ENCODE peak calls at places on chromosomes 3 and 15, in eight cellular contexts. P, A, U, V, I, K, R and T are unnamed samples.

GRCh38 chr15:22267761-22268160 is 187.4 kb downstream of the OR4M2 start:
- DNase-seq in P (no peak), A (no peak), U (no peak), V (no peak), I (no peak), K (no peak), R (no peak), T (no peak)

GRCh38 chr15:63023351-63023945 is 19.1 kb upstream of the TPM1 start:
- DNase-seq in P (no peak), A (no peak), U (no peak), V (no peak), I (peak; percentile 88), K (no peak), R (peak; percentile 91), T (no peak)

GRCh38 chr15:57388199-57388863 is 12.0 kb downstream of the CGNL1 start:
- DNase-seq in P (no peak), A (no peak), U (no peak), V (no peak), I (peak; percentile 49), K (no peak), R (no peak), T (no peak)

GRCh38 chr3:108403198-108403597 is 106.8 kb downstream of the HHLA2 start:
- DNase-seq in P (no peak), A (no peak), U (no peak), V (no peak), I (no peak), K (no peak), R (no peak), T (no peak)

GRCh38 chr15:75578206-75578947 is 738 bp downstream of the PTPN9 start:
- DNase-seq in P (peak; percentile 72), A (peak; percentile 35), U (peak; percentile 65), V (peak; percentile 68), I (no peak), K (peak; percentile 30), R (no peak), T (peak; percentile 27)

GRCh38 chr3:53890726-53891499 is 746 bp downstream of the SELENOK start:
- DNase-seq in P (peak; percentile 55), A (no peak), U (peak; percentile 82), V (no peak), I (peak; percentile 60), K (no peak), R (peak; percentile 42), T (no peak)

GRCh38 chr3:139120336-139120971 is 75.8 kb upstream of the PRR23C start:
- DNase-seq in P (no peak), A (no peak), U (peak; percentile 45), V (no peak), I (peak; percentile 63), K (no peak), R (peak; percentile 87), T (no peak)

GRCh38 chr3:135694142-135694541 is 271.4 kb upstream of the PPP2R3A start:
- DNase-seq in P (no peak), A (no peak), U (no peak), V (no peak), I (no peak), K (no peak), R (no peak), T (no peak)

GRCh38 chr15:31887246-31887645 is 143.1 kb upstream of the CHRNA7 start:
- DNase-seq in P (no peak), A (no peak), U (no peak), V (no peak), I (no peak), K (no peak), R (no peak), T (no peak)

GRCh38 chr3:182252802-182253201 is 540.5 kb upstream of the ATP11B start:
- DNase-seq in P (no peak), A (no peak), U (no peak), V (no peak), I (no peak), K (no peak), R (no peak), T (no peak)

GRCh38 chr3:154121236-154122095 is at the start of gene ARHGEF26:
- DNase-seq in P (peak; percentile 72), A (peak; percentile 83), U (peak; percentile 94), V (peak; percentile 91), I (peak; percentile 53), K (peak; percentile 91), R (peak; percentile 56), T (peak; percentile 86)

GRCh38 chr3:38834110-38834509 is 18.1 kb upstream of the SCN10A start:
- DNase-seq in P (no peak), A (peak; percentile 77), U (peak; percentile 73), V (peak; percentile 83), I (peak; percentile 74), K (peak; percentile 29), R (peak; percentile 81), T (peak; percentile 60)

GRCh38 chr3:173380681-173381080 is 16.9 kb upstream of the NLGN1 start:
- DNase-seq in P (no peak), A (no peak), U (no peak), V (no peak), I (no peak), K (no peak), R (no peak), T (no peak)

GRCh38 chr3:14329116-14329830 is 73.1 kb upstream of the SLC6A6 start:
- DNase-seq in P (peak; percentile 32), A (peak; percentile 27), U (peak; percentile 60), V (no peak), I (peak; percentile 68), K (no peak), R (peak; percentile 56), T (no peak)

GRCh38 chr3:141373768-141374526 is 5.6 kb downstream of the ZBTB38 start:
- DNase-seq in P (no peak), A (no peak), U (no peak), V (no peak), I (peak; percentile 10), K (no peak), R (peak; percentile 52), T (no peak)
- H3K4me1 ChIP-seq in P (peaks cover 17% of the 10 kb centered on the region), A (no peaks in the 10 kb centered on the region), U (peaks cover 7% of the 10 kb centered on the region), V (no peaks in the 10 kb centered on the region), I (peaks cover 31% of the 10 kb centered on the region), K (peaks cover 2% of the 10 kb centered on the region), R (peaks cover 7% of the 10 kb centered on the region), T (peaks cover 44% of the 10 kb centered on the region)

GRCh38 chr15:40543631-40544294 is 21.1 kb downstream of the CCDC32 start:
- DNase-seq in P (peak; percentile 71), A (no peak), U (no peak), V (no peak), I (no peak), K (no peak), R (no peak), T (no peak)

GRCh38 chr15:40543082-40543481 is 21.8 kb downstream of the CCDC32 start:
- DNase-seq in P (no peak), A (no peak), U (no peak), V (no peak), I (no peak), K (no peak), R (no peak), T (no peak)

GRCh38 chr15:40550381-40551037 is 14.3 kb downstream of the CCDC32 start:
- DNase-seq in P (peak; percentile 64), A (no peak), U (no peak), V (no peak), I (no peak), K (no peak), R (no peak), T (no peak)

GRCh38 chr15:40549894-40550293 is 14.9 kb downstream of the CCDC32 start:
- DNase-seq in P (no peak), A (no peak), U (no peak), V (peak; percentile 83), I (no peak), K (no peak), R (no peak), T (peak; percentile 86)

DNA sequence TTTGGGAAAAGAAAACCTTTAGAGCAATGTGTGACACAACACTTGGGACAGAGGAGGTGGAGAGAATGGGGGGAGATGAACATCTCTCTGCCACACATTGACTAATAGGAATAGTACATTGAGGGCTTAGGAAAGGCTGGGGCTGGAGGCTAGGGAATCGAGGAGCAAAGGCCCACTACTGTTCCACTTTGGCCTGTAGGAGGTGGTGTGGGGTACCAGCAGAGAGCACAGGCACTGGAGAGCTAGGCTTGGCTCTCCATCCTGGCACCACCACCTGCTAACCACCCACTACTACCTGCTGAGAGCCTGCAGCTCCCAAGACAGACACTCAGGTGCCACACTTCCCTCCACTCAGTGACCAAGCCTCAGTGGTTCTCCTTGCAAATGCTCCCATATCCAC is 19.4 kb downstream of the CCDC32 start:
- DNase-seq in P (no peak), A (no peak), U (no peak), V (no peak), I (no peak), K (no peak), R (no peak), T (no peak)
- TF ChIP-seq CTCF in P (peak; percentile 39), A (peak; percentile 17), U (no peak), V (no peak), I (no peak), K (no peak), R (no peak), T (no peak)

GRCh38 chr3:134311693-134312071 is 61.0 kb upstream of the RYK start:
- DNase-seq in P (no peak), A (no peak), U (no peak), V (no peak), I (no peak), K (no peak), R (no peak), T (no peak)
- H3K27ac ChIP-seq in P (no peak overlapping the region), A (no peak overlapping the region), U (no peak overlapping the region), V (peak overlapping the region; percentile 31), I (peak overlapping the region; percentile 73), K (no peak overlapping the region), R (peak overlapping the region; percentile 64), T (peak overlapping the region; percentile 97)

GRCh38 chr3:49654955-49655556 is 19.1 kb upstream of the APEH start:
- DNase-seq in P (no peak), A (no peak), U (no peak), V (no peak), I (no peak), K (no peak), R (no peak), T (no peak)

GRCh38 chr3:49654176-49654825 is 19.9 kb upstream of the APEH start:
- DNase-seq in P (no peak), A (no peak), U (no peak), V (no peak), I (no peak), K (no peak), R (no peak), T (no peak)

GRCh38 chr3:49657208-49657915 is 16.8 kb upstream of the APEH start:
- DNase-seq in P (no peak), A (no peak), U (no peak), V (no peak), I (no peak), K (no peak), R (no peak), T (no peak)

GRCh38 chr3:49656541-49657112 is 17.5 kb upstream of the APEH start:
- DNase-seq in P (no peak), A (no peak), U (no peak), V (no peak), I (no peak), K (no peak), R (no peak), T (no peak)

DNA sequence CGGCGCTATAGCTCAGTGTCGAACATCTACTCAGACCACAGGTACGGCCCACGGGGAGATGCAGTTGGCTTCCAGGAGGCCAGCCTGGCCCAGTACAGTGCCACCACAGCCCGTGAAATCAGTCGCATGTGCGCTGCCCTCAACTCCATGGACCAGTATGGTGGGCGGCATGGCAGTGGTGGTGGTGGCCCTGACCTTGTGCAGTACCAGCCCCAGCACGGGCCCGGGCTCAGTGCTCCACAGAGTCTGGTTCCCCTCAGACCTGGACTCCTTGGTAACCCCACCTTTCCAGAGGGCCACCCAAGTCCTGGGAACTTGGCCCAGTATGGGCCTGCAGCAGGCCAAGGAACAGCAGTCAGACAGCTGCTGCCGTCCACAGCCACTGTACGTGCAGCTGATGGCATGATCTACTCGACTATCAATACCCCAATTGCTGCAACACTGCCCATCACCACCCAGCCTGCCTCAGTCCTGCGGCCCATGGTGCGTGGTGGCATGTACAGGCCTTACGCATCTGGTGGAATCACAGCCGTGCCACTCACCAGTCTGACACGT is 18.3 kb upstream of the APEH start:
- DNase-seq in P (no peak), A (no peak), U (no peak), V (no peak), I (no peak), K (no peak), R (no peak), T (no peak)
- H3K4me1 ChIP-seq in P (no peaks in the 10 kb centered on the region), A (no peaks in the 10 kb centered on the region), U (peaks cover 3% of the 10 kb centered on the region), V (no peaks in the 10 kb centered on the region), I (no peaks in the 10 kb centered on the region), K (no peaks in the 10 kb centered on the region), R (no peaks in the 10 kb centered on the region), T (no peaks in the 10 kb centered on the region)